ENCODE peak calls at places on chromosomes 5 and 9, in ten cellular contexts. E is heart right ventricle; J is endothelial cell of umbilical vein; K is Peyer's patch; Z is psoas muscle; D is ovary; T is right cardiac atrium; X is adrenal gland; W is uterus; Y is CD8-positive, alpha-beta T cell. N is an unnamed sample.

GRCh38 chr9:4297795-4298254 is 2.0 kb downstream of the GLIS3 start:
- DNase-seq in E (peak; percentile 52), J (peak; percentile 64), K (peak; percentile 39), Z (peak; percentile 72), D (peak; percentile 77), T (peak; percentile 87), X (peak; percentile 65), W (peak; percentile 76), Y (peak; percentile 39), N (peak; percentile 49)

GRCh38 chr5:158770506-158770905 is 329.2 kb downstream of the EBF1 start:
- DNase-seq in E (no peak), J (no peak), K (no peak), Z (no peak), D (no peak), T (no peak), X (no peak), W (no peak), Y (no peak), N (no peak)

GRCh38 chr5:107129051-107129450 is 541.7 kb downstream of the EFNA5 start:
- DNase-seq in E (no peak), J (peak; percentile 60), K (no peak), Z (no peak), D (no peak), T (no peak), X (no peak), W (no peak), Y (no peak), N (no peak)

GRCh38 chr9:137479315-137479861 is 20.3 kb upstream of the NSMF start:
- DNase-seq in E (no peak), J (no peak), K (no peak), Z (no peak), D (no peak), T (no peak), X (no peak), W (no peak), Y (no peak), N (no peak)

GRCh38 chr9:84947412-84947972 is 278.0 kb downstream of the NTRK2 start:
- DNase-seq in E (no peak), J (no peak), K (no peak), Z (no peak), D (no peak), T (peak; percentile 70), X (no peak), W (no peak), Y (no peak), N (no peak)

GRCh38 chr9:127937046-127937382 is 640 bp downstream of the DPM2 start:
- DNase-seq in E (no peak), J (no peak), K (no peak), Z (no peak), D (no peak), T (no peak), X (no peak), W (no peak), Y (no peak), N (no peak)

GRCh38 chr5:88051148-88051547 is 217.5 kb downstream of the TMEM161B start:
- DNase-seq in E (no peak), J (no peak), K (no peak), Z (no peak), D (no peak), T (no peak), X (no peak), W (no peak), Y (no peak), N (no peak)

GRCh38 chr5:142323480-142324376 is 1.1 kb downstream of the SPRY4 start:
- DNase-seq in E (no peak), J (peak; percentile 46), K (no peak), Z (no peak), D (no peak), T (peak; percentile 80), X (no peak), W (no peak), Y (no peak), N (peak; percentile 55)

GRCh38 chr9:36924071-36924470 is 110.0 kb downstream of the PAX5 start:
- DNase-seq in E (no peak), J (peak; percentile 57), K (no peak), Z (no peak), D (no peak), T (no peak), X (no peak), W (no peak), Y (no peak), N (peak; percentile 56)

GRCh38 chr5:111680737-111681413 is 76.1 kb downstream of the NREP start:
- DNase-seq in E (peak; percentile 88), J (peak; percentile 99), K (no peak), Z (peak; percentile 18), D (peak; percentile 66), T (peak; percentile 66), X (peak; percentile 78), W (peak; percentile 78), Y (no peak), N (peak; percentile 96)

GRCh38 chr5:37834542-37835399 is 5.1 kb downstream of the GDNF start:
- DNase-seq in E (no peak), J (no peak), K (no peak), Z (no peak), D (peak; percentile 11), T (no peak), X (no peak), W (no peak), Y (no peak), N (no peak)

GRCh38 chr5:37836173-37837100 is 3.4 kb downstream of the GDNF start:
- DNase-seq in E (no peak), J (peak; percentile 16), K (no peak), Z (no peak), D (peak; percentile 21), T (peak; percentile 70), X (no peak), W (no peak), Y (no peak), N (no peak)

GRCh38 chr5:37833990-37834389 is 5.9 kb downstream of the GDNF start:
- DNase-seq in E (no peak), J (no peak), K (no peak), Z (no peak), D (no peak), T (no peak), X (no peak), W (no peak), Y (no peak), N (no peak)

GRCh38 chr5:37837101-37838032 is 2.5 kb downstream of the GDNF start:
- DNase-seq in E (peak; percentile 60), J (peak; percentile 57), K (peak; percentile 22), Z (peak; percentile 73), D (peak; percentile 79), T (peak; percentile 93), X (peak; percentile 80), W (peak; percentile 52), Y (peak; percentile 27), N (peak; percentile 42)

DNA sequence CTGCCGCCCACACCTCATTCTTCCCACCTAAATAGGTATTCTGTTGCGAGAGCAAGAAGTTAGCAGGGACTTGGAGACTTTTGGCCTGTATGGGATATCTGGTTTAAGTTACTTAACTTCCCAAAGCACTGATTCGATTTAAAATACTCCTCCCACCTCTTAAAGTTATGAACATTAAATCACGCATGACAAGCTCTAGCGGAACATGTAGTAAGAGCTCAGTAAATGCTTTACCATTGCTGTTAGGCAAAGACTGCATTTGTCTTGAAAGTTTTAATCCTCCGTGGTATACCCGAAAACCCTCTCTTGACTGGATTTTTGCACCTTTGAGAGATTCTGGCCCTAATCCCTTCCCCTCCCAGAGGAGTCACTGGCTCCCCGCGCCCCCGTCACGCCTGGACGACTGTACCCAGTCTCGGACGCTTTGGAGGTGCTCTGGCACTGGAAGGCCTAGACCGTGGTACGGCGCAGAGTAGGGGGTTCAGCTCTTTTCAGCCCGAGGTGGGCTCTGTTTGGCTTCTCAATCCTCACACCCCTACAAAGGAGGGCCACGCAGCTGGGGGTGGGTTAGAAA is 4.4 kb downstream of the GDNF start:
- DNase-seq in E (no peak), J (no peak), K (no peak), Z (no peak), D (no peak), T (no peak), X (no peak), W (no peak), Y (no peak), N (no peak)
- H3K4me3 ChIP-seq in E (no peak overlapping the region), J (no peak overlapping the region), K (no peak overlapping the region), Z (peak overlapping the region; percentile 73), D (no peak overlapping the region), T (no peak overlapping the region), X (no peak overlapping the region), W (no peak overlapping the region), Y (no peak overlapping the region), N (no peak overlapping the region)

DNA sequence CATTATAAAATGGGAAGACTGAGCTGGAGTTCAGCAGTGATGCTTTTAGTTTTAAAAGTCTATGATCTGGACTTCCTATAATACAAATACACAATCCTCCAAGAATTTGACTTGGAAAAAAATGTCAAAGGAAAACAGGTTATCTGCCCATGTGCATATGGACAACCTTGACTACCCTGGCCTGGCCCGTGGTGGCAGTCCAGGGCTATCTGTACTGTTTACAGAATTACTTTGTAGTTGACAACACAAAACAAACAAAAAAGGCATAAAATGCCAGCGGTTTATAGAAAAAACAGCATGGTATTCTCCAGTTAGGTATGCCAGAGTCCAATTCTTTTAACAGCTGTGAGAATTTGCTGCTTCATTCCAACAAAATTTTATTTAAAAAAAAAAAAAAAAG is 17.3 kb downstream of the MOCS2 start:
- DNase-seq in E (no peak), J (no peak), K (no peak), Z (no peak), D (no peak), T (no peak), X (no peak), W (no peak), Y (no peak), N (no peak)
- H3K27ac ChIP-seq in E (no peak overlapping the region), J (no peak overlapping the region), K (no peak overlapping the region), Z (no peak overlapping the region), D (no peak overlapping the region), T (no peak overlapping the region), X (no peak overlapping the region), W (no peak overlapping the region), Y (no peak overlapping the region), N (no peak overlapping the region)

GRCh38 chr5:32802764-32803163 is 91.6 kb downstream of the NPR3 start:
- DNase-seq in E (no peak), J (no peak), K (no peak), Z (no peak), D (no peak), T (no peak), X (no peak), W (no peak), Y (no peak), N (no peak)
- H3K4me1 ChIP-seq in E (no peaks in the 10 kb centered on the region), J (no peaks in the 10 kb centered on the region), K (no peaks in the 10 kb centered on the region), Z (no peaks in the 10 kb centered on the region), D (no peaks in the 10 kb centered on the region), T (no peaks in the 10 kb centered on the region), X (peaks cover 3% of the 10 kb centered on the region), W (no peaks in the 10 kb centered on the region), Y (no peaks in the 10 kb centered on the region), N (peaks cover 6% of the 10 kb centered on the region)

DNA sequence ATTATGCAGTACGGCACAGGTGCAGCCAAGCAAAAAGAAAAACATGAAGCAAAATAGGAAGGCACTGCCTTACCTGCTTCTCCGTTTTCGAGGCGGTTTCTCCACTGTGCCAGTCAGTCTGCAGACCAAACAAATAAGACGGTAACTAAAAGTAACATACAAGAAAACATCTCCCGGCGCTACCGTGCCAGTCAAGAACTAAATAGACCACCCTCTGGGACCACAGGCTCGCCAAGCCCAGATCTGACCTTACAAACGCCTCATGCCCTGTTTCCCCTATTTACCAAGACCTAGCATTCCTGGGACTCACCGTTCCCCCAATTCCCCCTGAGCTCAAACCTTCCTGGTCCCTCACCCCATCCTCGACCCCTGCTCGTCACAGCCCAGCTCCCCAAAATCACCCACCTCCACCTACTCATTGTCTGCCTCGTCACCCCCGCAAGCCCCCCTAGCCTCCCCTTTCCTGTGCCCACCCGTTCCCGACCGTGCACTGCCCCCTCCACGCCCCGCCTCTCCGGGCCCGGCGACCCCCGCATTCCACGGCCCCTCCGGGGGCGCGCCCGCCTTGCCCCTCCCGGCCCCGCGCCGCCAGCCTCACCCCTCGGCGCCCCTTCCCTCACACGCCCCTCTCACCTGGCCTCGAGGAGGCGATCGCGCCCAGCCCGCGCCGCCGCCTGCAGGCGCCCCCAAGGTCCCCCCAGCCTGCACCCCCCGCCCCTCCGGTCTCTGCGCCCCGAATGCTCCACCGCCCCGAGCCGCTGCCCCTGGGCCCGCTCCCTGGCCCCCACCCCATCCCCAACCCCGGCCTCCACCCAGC is 560 bp downstream of the SCAI start:
- DNase-seq in E (peak; percentile 4), J (peak; percentile 19), K (peak; percentile 23), Z (no peak), D (no peak), T (no peak), X (no peak), W (peak; percentile 17), Y (peak; percentile 16), N (no peak)
- H3K4me3 ChIP-seq in E (peak overlapping the region; percentile 70), J (peak overlapping the region; percentile 74), K (peak overlapping the region; percentile 89), Z (peak overlapping the region; percentile 69), D (peak overlapping the region; percentile 50), T (peak overlapping the region; percentile 93), X (peak overlapping the region; percentile 59), W (peak overlapping the region; percentile 48), Y (peak overlapping the region; percentile 51), N (peak overlapping the region; percentile 40)